ENCODE peak calls at places on chromosomes 3 and 15, in seven cellular contexts. U is activated B cell treated with CpG ODN at 0.5 μM for 24 hours, T is fibroblast of pulmonary artery, N is adrenal gland, O is cardiac muscle cell, D is GM06990, K is cardiac fibroblast. H is an unnamed sample.

GRCh38 chr3:17258823-17259436 is 374.2 kb downstream of the PLCL2 start:
- DNase-seq in N (no peak), D (peak), T (peak), O (peak), U (no peak), K (peak), H (no peak)

GRCh38 chr3:64382171-64382570 is 156.9 kb upstream of the PRICKLE2 start:
- DNase-seq in D (no peak), O (no peak), U (no peak), T (no peak), K (no peak), N (no peak), H (no peak)

GRCh38 chr15:63044077-63044644 is 1.6 kb downstream of the TPM1 start:
- DNase-seq in N (no peak), U (no peak), T (no peak), K (peak), O (peak), D (no peak), H (no peak)

GRCh38 chr15:78822514-78822913 is 11.2 kb upstream of the ADAMTS7 start:
- DNase-seq in U (no peak), D (no peak), K (peak), N (no peak), O (no peak), T (no peak), H (no peak)

GRCh38 chr3:48088056-48088748 is 72.0 kb upstream of the MAP4 start:
- DNase-seq in K (no peak), O (peak), U (no peak), D (no peak), N (peak), T (no peak), H (no peak)

GRCh38 chr3:8658326-8659212 is 14.0 kb upstream of the SSUH2 start:
- DNase-seq in T (peak), D (peak), N (peak), U (peak), K (peak), O (peak), H (peak)

GRCh38 chr15:38652183-38652794 is 87.7 kb upstream of the RASGRP1 start:
- DNase-seq in U (no peak), K (no peak), T (no peak), O (no peak), N (no peak), D (no peak), H (no peak)

GRCh38 chr3:47566667-47567066 is 12.0 kb downstream of the CSPG5 start:
- DNase-seq in K (no peak), N (no peak), U (no peak), O (no peak), D (no peak), T (no peak), H (no peak)

GRCh38 chr3:85567074-85567676 is 608.4 kb downstream of the CADM2 start:
- DNase-seq in K (peak), U (no peak), D (no peak), T (peak), O (peak), N (peak), H (no peak)

GRCh38 chr15:90104551-90104950 is 2.3 kb upstream of the IDH2 start:
- DNase-seq in D (no peak), O (no peak), N (no peak), K (no peak), T (no peak), U (no peak), H (no peak)

GRCh38 chr15:98442379-98442833 is 205.9 kb upstream of the IGF1R start:
- DNase-seq in O (peak), N (peak), T (peak), K (peak), D (no peak), U (no peak), H (no peak)

GRCh38 chr15:60673918-60674558 is 195.1 kb upstream of the ICE2 start:
- DNase-seq in K (peak), O (no peak), D (no peak), U (no peak), N (peak), T (peak), H (no peak)

GRCh38 chr3:46861996-46862688 is 1.1 kb downstream of the MYL3 start:
- DNase-seq in N (no peak), O (no peak), T (no peak), D (no peak), K (no peak), U (no peak), H (no peak)

GRCh38 chr15:29651476-29652072 is 170.7 kb downstream of the TJP1 start:
- DNase-seq in O (no peak), K (no peak), N (no peak), T (no peak), D (no peak), U (no peak), H (no peak)

GRCh38 chr3:140922634-140923033 is 19.0 kb upstream of the SLC25A36 start:
- DNase-seq in T (peak), D (no peak), O (no peak), U (no peak), N (no peak), K (peak), H (no peak)

GRCh38 chr3:30292192-30292893 is 314.1 kb upstream of the TGFBR2 start:
- DNase-seq in D (no peak), T (peak), U (no peak), O (no peak), K (peak), N (no peak), H (no peak)

GRCh38 chr3:81170298-81170697 is 591.1 kb downstream of the GBE1 start:
- DNase-seq in O (no peak), U (no peak), T (no peak), N (no peak), K (no peak), D (no peak), H (no peak)

GRCh38 chr3:190116551-190117067 is 4.1 kb downstream of the P3H2 start:
- DNase-seq in K (no peak), U (no peak), O (no peak), T (peak), N (peak), D (no peak), H (no peak)

GRCh38 chr3:113174806-113175490 is 36.4 kb upstream of the BOC start:
- DNase-seq in K (peak), N (no peak), T (peak), O (no peak), U (no peak), D (no peak), H (no peak)

GRCh38 chr3:172512363-172512762 is 10.9 kb downstream of the TNFSF10 start:
- DNase-seq in O (no peak), D (peak), K (peak), N (peak), T (peak), U (no peak), H (no peak)

GRCh38 chr3:3154879-3155610 is 24.4 kb downstream of the CRBN start:
- DNase-seq in D (no peak), K (no peak), U (no peak), O (no peak), T (no peak), N (no peak), H (no peak)

GRCh38 chr3:130935761-130936160 is 41.9 kb downstream of the ATP2C1 start:
- DNase-seq in O (no peak), U (no peak), D (no peak), N (no peak), K (peak), T (peak), H (no peak)

GRCh38 chr3:183239046-183239445 is 14.0 kb upstream of the B3GNT5 start:
- DNase-seq in U (no peak), O (no peak), N (no peak), K (no peak), D (no peak), T (no peak), H (no peak)

GRCh38 chr3:137324114-137324513 is 366.3 kb downstream of the IL20RB start:
- DNase-seq in T (no peak), N (no peak), U (no peak), D (no peak), O (no peak), K (no peak), H (no peak)

GRCh38 chr15:43954181-43954621 is 127.4 kb downstream of the WDR76 start:
- DNase-seq in T (no peak), K (peak), U (no peak), D (no peak), N (no peak), O (no peak), H (no peak)

GRCh38 chr3:5219216-5219615 is 31.7 kb downstream of the EDEM1 start:
- DNase-seq in U (no peak), D (no peak), O (no peak), K (no peak), T (no peak), N (no peak), H (no peak)

GRCh38 chr3:118736107-118736506 is 298.5 kb downstream of the IGSF11 start:
- DNase-seq in D (no peak), K (no peak), U (no peak), T (no peak), N (no peak), O (no peak), H (no peak)

GRCh38 chr3:14141144-14141543 is 16.3 kb downstream of the TMEM43 start:
- DNase-seq in T (no peak), K (no peak), U (no peak), N (peak), D (no peak), O (no peak), H (no peak)

GRCh38 chr3:188348445-188349244 is 194.7 kb downstream of the LPP start:
- DNase-seq in D (no peak), U (no peak), N (peak), O (peak), K (peak), T (peak), H (peak)

GRCh38 chr15:92908369-92909057 is 8.4 kb downstream of the CHD2 start:
- DNase-seq in K (no peak), D (no peak), N (no peak), U (no peak), T (no peak), O (no peak), H (no peak)

GRCh38 chr15:67397139-67397538 is 123.8 kb upstream of the C15orf61 start:
- DNase-seq in T (no peak), K (no peak), O (no peak), U (no peak), D (no peak), N (no peak), H (no peak)
- TF ChIP-seq CTCF in T (peak), K (no peak), O (no peak), U (no peak), D (no peak), N (no peak), H (no peak)

GRCh38 chr3:49805367-49805782 is 2.3 kb downstream of the INKA1 start:
- DNase-seq in U (peak), D (peak), O (peak), T (peak), N (peak), K (peak), H (peak)

GRCh38 chr3:49802719-49803463 is at the start of gene INKA1:
- DNase-seq in K (peak), D (peak), U (peak), O (peak), T (peak), N (peak), H (peak)

GRCh38 chr3:49804141-49805041 is 1.3 kb downstream of the INKA1 start:
- DNase-seq in T (no peak), D (no peak), O (no peak), K (peak), N (no peak), U (peak), H (no peak)

GRCh38 chr3:49801160-49801559 is 1.5 kb upstream of the CDHR4 start:
- DNase-seq in K (no peak), T (no peak), D (no peak), N (no peak), O (no peak), U (no peak), H (no peak)

DNA sequence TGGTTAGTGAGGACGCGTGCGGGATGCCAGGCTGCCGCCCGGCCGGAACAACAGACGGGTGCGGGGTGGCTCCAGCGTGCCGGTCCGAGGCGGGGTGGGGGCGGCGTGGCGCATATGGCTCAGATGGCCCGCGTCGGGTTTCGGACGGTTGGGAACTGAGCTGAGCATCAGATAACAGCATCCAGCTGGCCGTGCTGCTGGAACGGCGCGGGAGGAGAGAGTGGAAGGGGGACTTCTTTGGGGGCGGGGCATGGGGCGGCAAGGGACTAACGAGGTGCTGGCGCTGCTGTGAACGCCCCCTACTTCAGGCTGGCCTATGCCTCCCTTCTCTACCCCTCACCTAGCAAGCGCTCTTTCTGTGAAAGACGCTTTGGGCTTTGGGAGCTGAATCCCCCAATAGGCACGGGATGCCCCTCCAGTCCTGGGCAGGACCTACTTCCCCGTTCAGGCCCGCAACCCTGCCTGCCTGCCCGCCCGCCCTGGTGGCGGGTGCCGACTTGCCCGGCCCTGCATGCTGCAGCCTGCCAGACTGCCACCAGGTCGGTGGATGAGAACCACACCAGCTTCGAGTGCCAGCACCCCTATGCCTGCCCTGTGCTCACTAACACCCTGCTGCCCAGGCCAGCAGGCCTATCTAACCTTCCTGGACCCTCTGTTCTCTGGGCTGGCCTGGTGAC is 541 bp downstream of the INKA1 start:
- DNase-seq in O (no peak), U (peak), T (peak), D (peak), N (no peak), K (no peak), H (no peak)
- TF ChIP-seq CTCF in O (no peak), U (no peak), T (no peak), D (no peak), N (peak), K (no peak), H (no peak)

DNA sequence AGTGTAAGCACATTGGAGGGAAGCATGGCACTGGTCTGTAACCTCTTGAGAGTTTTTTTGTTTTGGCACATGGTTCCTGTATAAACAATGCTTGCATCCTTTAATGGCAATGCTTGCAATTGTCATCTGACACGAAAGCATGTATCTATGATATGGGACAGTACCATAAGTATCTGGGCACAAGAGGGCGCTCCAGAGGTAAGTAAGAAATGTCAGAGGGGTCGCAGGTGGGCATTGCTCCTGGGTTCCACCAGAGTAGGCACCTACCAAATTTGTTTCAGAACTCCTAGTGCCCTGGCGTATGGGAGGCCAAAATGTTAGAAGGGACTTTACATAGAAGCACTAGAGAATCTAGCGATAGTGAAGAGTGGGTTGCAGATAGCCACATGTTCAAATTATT is 58.7 kb upstream of the BCHE start:
- DNase-seq in K (peak), U (no peak), D (no peak), N (no peak), T (peak), O (peak), H (no peak)
- TF ChIP-seq CTCF in K (peak), U (no peak), D (peak), N (no peak), T (no peak), O (no peak), H (no peak)

GRCh38 chr3:39668420-39668819 is 141.0 kb upstream of the MYRIP start:
- DNase-seq in K (peak), U (no peak), N (peak), O (peak), D (peak), T (peak), H (no peak)
- TF ChIP-seq CTCF in K (peak), U (no peak), N (peak), O (peak), D (peak), T (peak), H (peak)

GRCh38 chr3:148584438-148584837 is 113.3 kb upstream of the AGTR1 start:
- DNase-seq in T (no peak), K (no peak), O (no peak), D (no peak), N (no peak), U (no peak), H (no peak)
- TF ChIP-seq CTCF in T (no peak), K (no peak), O (no peak), D (no peak), N (no peak), U (no peak), H (no peak)

DNA sequence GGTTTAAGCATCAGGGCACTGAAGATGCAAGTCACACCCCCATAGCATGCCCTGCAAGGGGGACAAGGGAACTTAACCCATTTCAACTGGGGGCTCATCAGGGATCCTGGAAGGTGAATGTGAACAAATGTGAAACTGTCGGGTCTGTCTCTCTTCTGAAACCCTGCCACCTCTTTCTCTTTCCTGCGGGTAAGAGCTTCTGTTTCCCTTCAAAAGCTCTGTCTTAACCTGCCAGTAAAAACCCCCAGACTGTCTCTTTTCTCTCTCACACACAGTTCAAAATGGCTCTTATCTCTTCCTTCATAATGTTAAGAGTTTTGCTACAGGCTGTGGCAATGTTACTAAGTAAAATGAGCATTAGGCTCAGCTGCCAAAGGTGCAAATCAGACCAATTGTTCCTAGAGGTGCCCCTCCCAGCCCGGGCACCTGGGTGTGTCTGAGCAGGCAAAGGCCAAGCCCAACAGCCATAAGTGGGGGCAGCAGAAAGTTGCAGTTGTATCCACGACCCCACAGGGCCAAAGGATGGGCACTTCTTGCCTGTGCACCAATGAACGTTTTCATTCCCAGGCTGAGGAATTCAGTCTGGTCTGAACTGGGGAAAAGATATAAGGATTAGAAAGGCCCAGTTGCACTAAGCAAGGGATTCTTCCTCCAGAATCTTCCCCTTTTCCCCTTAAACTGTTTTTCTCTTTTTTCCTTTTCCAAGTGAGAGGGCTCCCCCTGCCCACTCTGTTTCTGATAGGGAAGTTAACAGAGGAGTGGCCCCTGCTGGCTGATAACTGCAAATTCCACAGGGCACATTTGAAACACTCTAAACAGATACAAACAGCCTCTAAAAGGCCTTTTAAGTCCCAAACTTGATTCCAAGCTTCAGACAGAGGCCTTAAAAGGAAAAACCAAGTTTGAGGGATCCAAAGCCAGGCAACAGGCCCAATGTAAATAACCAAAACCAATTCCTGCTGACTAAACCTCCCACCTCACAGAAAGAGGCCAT is 113.8 kb upstream of the EPHA6 start:
- DNase-seq in D (no peak), U (no peak), N (no peak), T (no peak), O (peak), K (no peak), H (no peak)
- TF ChIP-seq CTCF in D (no peak), U (no peak), N (no peak), T (no peak), O (no peak), K (no peak), H (no peak)

GRCh38 chr3:129604942-129605592 is 1.4 kb downstream of the PLXND1 start:
- DNase-seq in T (no peak), O (no peak), N (no peak), D (no peak), U (no peak), K (no peak), H (no peak)
- TF ChIP-seq CTCF in T (no peak), O (no peak), N (no peak), D (no peak), U (no peak), K (no peak), H (no peak)

GRCh38 chr3:125681146-125681545 is 85.8 kb upstream of the OSBPL11 start:
- DNase-seq in K (no peak), O (no peak), D (no peak), U (no peak), N (no peak), T (no peak), H (no peak)

GRCh38 chr3:125683067-125683844 is 88.0 kb upstream of the OSBPL11 start:
- DNase-seq in N (no peak), T (peak), D (no peak), U (no peak), K (no peak), O (no peak), H (no peak)

GRCh38 chr3:125679258-125679657 is 84.0 kb upstream of the OSBPL11 start:
- DNase-seq in D (no peak), O (no peak), U (no peak), K (no peak), T (no peak), N (no peak), H (no peak)

GRCh38 chr3:125684199-125684598 is 88.9 kb upstream of the OSBPL11 start:
- DNase-seq in D (no peak), K (peak), O (peak), U (no peak), N (peak), T (peak), H (no peak)
- TF ChIP-seq CTCF in D (peak), K (peak), O (peak), U (no peak), N (no peak), T (peak), H (no peak)

DNA sequence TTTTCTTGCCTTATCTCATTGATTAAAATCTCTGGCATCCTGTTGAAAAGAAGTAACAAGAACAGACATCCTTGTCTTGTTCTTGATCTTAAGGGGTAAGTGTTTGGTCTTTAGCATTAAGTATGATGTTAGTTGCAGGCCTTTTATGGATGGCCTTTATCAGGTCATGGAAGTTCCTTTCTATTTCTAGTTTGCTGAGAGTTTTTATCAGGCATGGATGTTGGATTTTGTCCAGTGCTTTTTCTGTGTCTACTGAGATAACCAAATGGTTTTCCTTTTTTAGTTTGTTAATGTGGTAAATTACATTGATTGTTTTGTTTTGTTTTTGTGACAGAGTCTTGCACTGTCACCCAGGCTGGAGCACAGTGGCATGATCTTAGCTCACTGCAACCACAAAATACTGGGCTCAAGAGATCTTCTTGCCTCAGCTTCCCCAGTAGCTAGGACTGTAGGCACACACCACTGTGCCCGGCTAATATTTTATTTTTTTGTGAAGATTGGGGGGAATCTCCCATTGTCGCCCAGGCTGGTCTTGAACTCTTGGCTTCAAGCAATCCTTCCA is 26.3 kb downstream of the MRAS start:
- DNase-seq in D (no peak), T (no peak), O (peak), K (no peak), U (no peak), N (no peak), H (no peak)
- TF ChIP-seq CTCF in D (no peak), T (no peak), O (no peak), K (no peak), U (no peak), N (no peak), H (no peak)

H was measured in mesothelial cell of epicardium.